ENCODE peak calls at places on chromosomes 6 and 20, in seven cellular contexts. F, H, S, U, P, Q and Z are unnamed samples.

GRCh38 chr6:119061215-119061614 is 17.2 kb downstream of the FAM184A start:
- DNase-seq in F (no peak), H (no peak), S (no peak), U (no peak), P (no peak), Q (no peak), Z (no peak)

GRCh38 chr6:37204014-37204751 is 34.2 kb downstream of the PIM1 start:
- DNase-seq in F (no peak), H (no peak), S (no peak), U (peak; percentile 26), P (no peak), Q (no peak), Z (no peak)

GRCh38 chr20:45347936-45348809 is at the start of gene SDC4:
- DNase-seq in F (peak; percentile 40), H (peak; percentile 30), S (peak; percentile 72), U (peak; percentile 49), P (no peak), Q (peak; percentile 89), Z (peak; percentile 69)

GRCh38 chr6:81557811-81558210 is 194.7 kb downstream of the TENT5A start:
- DNase-seq in F (no peak), H (no peak), S (no peak), U (no peak), P (no peak), Q (no peak), Z (no peak)

GRCh38 chr6:50707652-50708325 is 5.5 kb upstream of the TFAP2D start:
- DNase-seq in F (peak; percentile 62), H (no peak), S (no peak), U (no peak), P (no peak), Q (no peak), Z (no peak)

GRCh38 chr6:10146723-10147451 is 268.0 kb downstream of the TFAP2A start:
- DNase-seq in F (peak; percentile 20), H (no peak), S (no peak), U (peak; percentile 9), P (no peak), Q (no peak), Z (no peak)

GRCh38 chr20:50226093-50226974 is 35.7 kb downstream of the CEBPB start:
- DNase-seq in F (no peak), H (no peak), S (no peak), U (no peak), P (peak; percentile 84), Q (peak; percentile 91), Z (no peak)

GRCh38 chr6:135054575-135055498 is at the start of gene HBS1L:
- DNase-seq in F (peak; percentile 98), H (peak; percentile 93), S (peak; percentile 96), U (peak; percentile 99), P (peak; percentile 96), Q (peak; percentile 98), Z (peak; percentile 95)

GRCh38 chr6:125346143-125346925 is 44.6 kb upstream of the HDDC2 start:
- DNase-seq in F (peak; percentile 12), H (no peak), S (no peak), U (peak; percentile 9), P (no peak), Q (no peak), Z (no peak)

GRCh38 chr6:167849846-167850459 is 23.2 kb downstream of the AFDN start:
- DNase-seq in F (no peak), H (no peak), S (no peak), U (no peak), P (no peak), Q (no peak), Z (peak; percentile 56)

GRCh38 chr20:43349841-43350240 is 107.9 kb upstream of the SRSF6 start:
- DNase-seq in F (no peak), H (no peak), S (no peak), U (no peak), P (no peak), Q (no peak), Z (no peak)

GRCh38 chr6:63477422-63478040 is 94.7 kb upstream of the LOC128125822 start:
- DNase-seq in F (no peak), H (no peak), S (no peak), U (no peak), P (no peak), Q (no peak), Z (no peak)

GRCh38 chr6:157487110-157487773 is 106.3 kb downstream of the ZDHHC14 start:
- DNase-seq in F (no peak), H (no peak), S (no peak), U (no peak), P (no peak), Q (no peak), Z (no peak)

GRCh38 chr20:38836991-38837390 is 31.5 kb downstream of the PPP1R16B start:
- DNase-seq in F (no peak), H (no peak), S (no peak), U (no peak), P (no peak), Q (no peak), Z (no peak)

GRCh38 chr20:43949741-43950618 is 35.3 kb downstream of the TOX2 start:
- DNase-seq in F (no peak), H (peak; percentile 72), S (no peak), U (no peak), P (peak; percentile 37), Q (no peak), Z (no peak)

GRCh38 chr20:57619053-57619831 is 984 bp downstream of the ZBP1 start:
- DNase-seq in F (no peak), H (peak; percentile 59), S (no peak), U (no peak), P (peak; percentile 48), Q (peak; percentile 75), Z (no peak)

GRCh38 chr6:27126815-27127537 is 120.5 kb upstream of the PRSS16 start:
- DNase-seq in F (peak; percentile 81), H (peak; percentile 68), S (peak; percentile 84), U (peak; percentile 95), P (peak; percentile 93), Q (peak; percentile 91), Z (peak; percentile 80)

GRCh38 chr6:70369332-70369950 is 43.9 kb upstream of the FAM135A start:
- DNase-seq in F (peak; percentile 80), H (no peak), S (peak; percentile 82), U (peak; percentile 70), P (peak; percentile 48), Q (peak; percentile 74), Z (no peak)

GRCh38 chr6:130933712-130934200 is 106.5 kb downstream of the SMLR1 start:
- DNase-seq in F (no peak), H (no peak), S (no peak), U (peak; percentile 30), P (peak; percentile 28), Q (no peak), Z (no peak)

GRCh38 chr20:60395993-60396392 is 437.8 kb downstream of the CDH26 start:
- DNase-seq in F (no peak), H (no peak), S (no peak), U (no peak), P (no peak), Q (no peak), Z (no peak)

GRCh38 chr6:108406943-108407342 is 112.1 kb downstream of the AFG1L start:
- DNase-seq in F (no peak), H (no peak), S (no peak), U (no peak), P (no peak), Q (no peak), Z (no peak)

GRCh38 chr6:14889172-14889571 is 356.7 kb upstream of the JARID2 start:
- DNase-seq in F (no peak), H (no peak), S (no peak), U (no peak), P (no peak), Q (no peak), Z (no peak)

GRCh38 chr6:21085206-21085605 is 508.3 kb upstream of the SOX4 start:
- DNase-seq in F (no peak), H (no peak), S (no peak), U (no peak), P (no peak), Q (no peak), Z (no peak)
- TF ChIP-seq CTCF in F (no peak), H (no peak), S (no peak), U (no peak), P (no peak), Q (no peak), Z (no peak)

GRCh38 chr20:22455259-22455658 is 129.1 kb downstream of the FOXA2 start:
- DNase-seq in F (no peak), H (no peak), S (no peak), U (no peak), P (no peak), Q (no peak), Z (no peak)

GRCh38 chr20:22450540-22450939 is 133.8 kb downstream of the FOXA2 start:
- DNase-seq in F (no peak), H (no peak), S (no peak), U (no peak), P (no peak), Q (no peak), Z (no peak)

GRCh38 chr20:22452442-22453011 is 131.8 kb downstream of the FOXA2 start:
- DNase-seq in F (no peak), H (no peak), S (no peak), U (no peak), P (no peak), Q (no peak), Z (no peak)

GRCh38 chr20:22456109-22456508 is 128.3 kb downstream of the FOXA2 start:
- DNase-seq in F (no peak), H (no peak), S (no peak), U (no peak), P (no peak), Q (no peak), Z (no peak)

GRCh38 chr20:22453244-22454080 is 130.9 kb downstream of the FOXA2 start:
- DNase-seq in F (no peak), H (no peak), S (no peak), U (no peak), P (no peak), Q (no peak), Z (no peak)
- TF ChIP-seq CTCF in F (peak; percentile 89), H (no peak), S (peak; percentile 85), U (peak; percentile 68), P (no peak), Q (peak; percentile 63), Z (no peak)

GRCh38 chr6:25602680-25602982 is 49.4 kb upstream of the SCGN start:
- DNase-seq in F (no peak), H (no peak), S (no peak), U (peak; percentile 4), P (no peak), Q (no peak), Z (no peak)
- TF ChIP-seq CTCF in F (no peak), H (peak; percentile 19), S (no peak), U (no peak), P (no peak), Q (peak; percentile 9), Z (no peak)

GRCh38 chr6:113420290-113420689 is 436.9 kb upstream of the MARCKS start:
- DNase-seq in F (no peak), H (no peak), S (no peak), U (no peak), P (no peak), Q (no peak), Z (no peak)

GRCh38 chr6:113411006-113411405 is 446.1 kb upstream of the MARCKS start:
- DNase-seq in F (no peak), H (no peak), S (no peak), U (no peak), P (no peak), Q (no peak), Z (no peak)

GRCh38 chr6:113412589-113413367 is 444.4 kb upstream of the MARCKS start:
- DNase-seq in F (no peak), H (no peak), S (no peak), U (peak; percentile 37), P (no peak), Q (no peak), Z (no peak)

GRCh38 chr6:113416166-113416565 is 441.0 kb upstream of the MARCKS start:
- DNase-seq in F (no peak), H (no peak), S (no peak), U (no peak), P (no peak), Q (no peak), Z (no peak)

GRCh38 chr6:113414511-113414910 is 442.6 kb upstream of the MARCKS start:
- DNase-seq in F (peak; percentile 18), H (no peak), S (no peak), U (peak; percentile 71), P (peak; percentile 29), Q (no peak), Z (no peak)
- TF ChIP-seq CTCF in F (no peak), H (no peak), S (no peak), U (peak; percentile 73), P (no peak), Q (peak; percentile 51), Z (peak; percentile 22)